ENCODE peak calls at places on chromosomes 11 and 22, in eight cellular contexts. D is GM23248, X is PC-9, O is HCT116, W is OCI-LY7, L is SK-N-SH, I is MM.1S, P is PC-3. C is an unnamed sample.

GRCh38 chr11:1304376-1304775 is 5.1 kb downstream of the TOLLIP start:
- DNase-seq in D (no peak), X (no peak), O (no peak), W (no peak), L (no peak), I (no peak), P (no peak), C (peak; percentile 80)

GRCh38 chr22:49340406-49340805 is 487.3 kb downstream of the BRD1 start:
- DNase-seq in D (no peak), X (no peak), O (no peak), W (no peak), L (no peak), I (no peak), P (no peak), C (no peak)

GRCh38 chr11:118008271-118008903 is 22.2 kb downstream of the IL10RA start:
- DNase-seq in D (no peak), X (no peak), O (no peak), W (no peak), L (no peak), I (no peak), P (no peak), C (no peak)

GRCh38 chr11:83007909-83008580 is 63.7 kb downstream of the RAB30 start:
- DNase-seq in D (no peak), X (no peak), O (no peak), W (peak; percentile 54), L (peak; percentile 72), I (peak; percentile 68), P (no peak), C (peak; percentile 69)

GRCh38 chr11:34977039-34977906 is 60.9 kb downstream of the PDHX start:
- DNase-seq in D (peak; percentile 82), X (no peak), O (peak; percentile 33), W (no peak), L (no peak), I (no peak), P (peak; percentile 81), C (no peak)

GRCh38 chr11:71218789-71219499 is 33.4 kb downstream of the SHANK2 start:
- DNase-seq in D (no peak), X (no peak), O (no peak), W (no peak), L (no peak), I (no peak), P (no peak), C (no peak)

GRCh38 chr22:33931406-33931805 is 11.1 kb upstream of the LARGE1 start:
- DNase-seq in D (no peak), X (no peak), O (no peak), W (no peak), L (no peak), I (no peak), P (no peak), C (no peak)

GRCh38 chr11:4511267-4511666 is 28.8 kb downstream of the OR52K1 start:
- DNase-seq in D (no peak), X (no peak), O (no peak), W (no peak), L (no peak), I (no peak), P (no peak), C (no peak)

GRCh38 chr11:16986434-16987204 is 27.6 kb downstream of the PLEKHA7 start:
- DNase-seq in D (no peak), X (peak; percentile 81), O (no peak), W (peak; percentile 5), L (no peak), I (peak; percentile 94), P (peak; percentile 58), C (peak; percentile 81)

GRCh38 chr11:110573411-110573810 is 138.8 kb downstream of the ARHGAP20 start:
- DNase-seq in D (no peak), X (no peak), O (no peak), W (no peak), L (no peak), I (no peak), P (no peak), C (no peak)

GRCh38 chr11:61757213-61757862 is 4.9 kb downstream of the MYRF start:
- DNase-seq in D (no peak), X (no peak), O (no peak), W (no peak), L (no peak), I (no peak), P (no peak), C (no peak)

GRCh38 chr22:39471421-39472141 is 14.8 kb downstream of the MGAT3 start:
- DNase-seq in D (peak; percentile 48), X (peak; percentile 68), O (no peak), W (no peak), L (no peak), I (peak; percentile 70), P (no peak), C (peak; percentile 72)

GRCh38 chr11:126695293-126695692 is 305.3 kb downstream of the KIRREL3 start:
- DNase-seq in D (peak; percentile 37), X (no peak), O (no peak), W (no peak), L (no peak), I (no peak), P (no peak), C (no peak)

GRCh38 chr11:9797300-9797699 is 133.4 kb downstream of the SWAP70 start:
- DNase-seq in D (peak; percentile 14), X (no peak), O (no peak), W (no peak), L (no peak), I (no peak), P (no peak), C (no peak)

GRCh38 chr22:49303781-49304461 is 523.8 kb downstream of the BRD1 start:
- DNase-seq in D (no peak), X (no peak), O (no peak), W (no peak), L (no peak), I (no peak), P (no peak), C (no peak)

GRCh38 chr22:48949375-48950149 is 878.1 kb downstream of the BRD1 start:
- DNase-seq in D (no peak), X (no peak), O (no peak), W (no peak), L (no peak), I (no peak), P (no peak), C (peak; percentile 1)

GRCh38 chr11:28350216-28350615 is 242.0 kb downstream of the METTL15 start:
- DNase-seq in D (no peak), X (no peak), O (no peak), W (no peak), L (no peak), I (no peak), P (no peak), C (no peak)

GRCh38 chr11:113618360-113618759 is 87.7 kb downstream of the TMPRSS5 start:
- DNase-seq in D (peak; percentile 81), X (no peak), O (no peak), W (no peak), L (no peak), I (no peak), P (peak; percentile 98), C (no peak)

GRCh38 chr11:129208863-129209262 is 16.7 kb upstream of the ARHGAP32 start:
- DNase-seq in D (peak; percentile 20), X (no peak), O (no peak), W (no peak), L (no peak), I (no peak), P (no peak), C (no peak)

GRCh38 chr11:2318707-2319106 is 16.9 kb downstream of the TSPAN32 start:
- DNase-seq in D (no peak), X (no peak), O (no peak), W (no peak), L (no peak), I (no peak), P (no peak), C (no peak)

GRCh38 chr11:86955111-86955673 is at the start of gene FZD4:
- DNase-seq in D (peak; percentile 97), X (peak; percentile 91), O (peak; percentile 48), W (peak; percentile 28), L (peak; percentile 98), I (peak; percentile 91), P (peak; percentile 94), C (peak; percentile 97)

GRCh38 chr22:27443315-27443714 is 358.2 kb downstream of the MN1 start:
- DNase-seq in D (no peak), X (no peak), O (no peak), W (no peak), L (no peak), I (no peak), P (no peak), C (no peak)

GRCh38 chr11:4882543-4882942 is 843 bp downstream of the OR51T1 start:
- DNase-seq in D (no peak), X (no peak), O (no peak), W (no peak), L (no peak), I (no peak), P (no peak), C (no peak)

GRCh38 chr11:39668640-39669039 is 1790.8 kb downstream of the LRRC4C start:
- DNase-seq in D (no peak), X (no peak), O (no peak), W (no peak), L (no peak), I (no peak), P (peak; percentile 69), C (no peak)
- H3K27ac ChIP-seq in D (no peak overlapping the region), X (no peak overlapping the region), O (no peak overlapping the region), W (no peak overlapping the region), L (no peak overlapping the region), I (no peak overlapping the region), P (peak overlapping the region; percentile 57), C (no peak overlapping the region)

GRCh38 chr11:132898676-132899075 is 633.6 kb downstream of the OPCML start:
- DNase-seq in D (no peak), X (no peak), O (no peak), W (no peak), L (no peak), I (no peak), P (no peak), C (no peak)
- H3K9me2 ChIP-seq in D (no peaks in the 10 kb centered on the region), X (no peaks in the 10 kb centered on the region), O (no peaks in the 10 kb centered on the region), W (no peaks in the 10 kb centered on the region), L (no peaks in the 10 kb centered on the region), I (no peaks in the 10 kb centered on the region), P (no peaks in the 10 kb centered on the region), C (no peaks in the 10 kb centered on the region)

GRCh38 chr22:36368359-36368983 is 19.3 kb downstream of the MYH9 start:
- DNase-seq in D (peak; percentile 74), X (peak; percentile 88), O (no peak), W (no peak), L (peak; percentile 81), I (no peak), P (peak; percentile 78), C (peak; percentile 50)

GRCh38 chr22:36367066-36367465 is 20.7 kb downstream of the MYH9 start:
- DNase-seq in D (no peak), X (no peak), O (no peak), W (no peak), L (no peak), I (no peak), P (no peak), C (no peak)

GRCh38 chr22:36369004-36369921 is 18.5 kb downstream of the MYH9 start:
- DNase-seq in D (peak; percentile 39), X (no peak), O (no peak), W (no peak), L (no peak), I (no peak), P (no peak), C (peak; percentile 4)

GRCh38 chr22:36366291-36366708 is 21.5 kb downstream of the MYH9 start:
- DNase-seq in D (no peak), X (no peak), O (no peak), W (no peak), L (no peak), I (no peak), P (no peak), C (peak; percentile 46)

GRCh38 chr22:36367479-36367878 is 20.3 kb downstream of the MYH9 start:
- DNase-seq in D (no peak), X (no peak), O (no peak), W (no peak), L (no peak), I (no peak), P (no peak), C (no peak)
- H3K27ac ChIP-seq in D (peak overlapping the region; percentile 80), X (peak overlapping the region; percentile 78), O (no peak overlapping the region), W (no peak overlapping the region), L (peak overlapping the region; percentile 62), I (no peak overlapping the region), P (no peak overlapping the region), C (peak overlapping the region; percentile 98)

GRCh38 chr11:132898021-132898420 is 634.3 kb downstream of the OPCML start:
- DNase-seq in D (no peak), X (no peak), O (no peak), W (no peak), L (no peak), I (no peak), P (no peak), C (no peak)
- H3K9me2 ChIP-seq in D (no peaks in the 10 kb centered on the region), X (no peaks in the 10 kb centered on the region), O (no peaks in the 10 kb centered on the region), W (no peaks in the 10 kb centered on the region), L (no peaks in the 10 kb centered on the region), I (no peaks in the 10 kb centered on the region), P (no peaks in the 10 kb centered on the region), C (no peaks in the 10 kb centered on the region)

C was measured in hepatocyte.